ENCODE peak calls at places on chromosomes 11 and 22, in four cellular contexts. S is stimulated activated CD4-positive, alpha-beta T cell treated with anti-CD3 and anti-CD28 coated beads, Interleukin-4, amount 100 ng/mL, for 1 hour; V is OCI-LY7; J is foreskin melanocyte. R is an unnamed sample.

GRCh38 chr11:58318532-58318931 is 40.3 kb downstream of the OR5B17 start:
- DNase-seq in S (no peak), J (no peak), V (no peak), R (no peak)

GRCh38 chr22:29951675-29952413 is 68.9 kb downstream of the MTMR3 start:
- DNase-seq in J (no peak), S (no peak), V (no peak), R (no peak)

GRCh38 chr11:11155962-11156815 is 196.9 kb downstream of the CSNK2A3 start:
- DNase-seq in S (peak), V (peak), J (no peak), R (no peak)

GRCh38 chr11:15307600-15307999 is 192.9 kb downstream of the INSC start:
- DNase-seq in J (no peak), S (no peak), V (no peak), R (no peak)

GRCh38 chr11:1548221-1549070 is 23.6 kb downstream of the DUSP8 start:
- DNase-seq in S (no peak), V (no peak), J (peak), R (no peak)

GRCh38 chr11:117022526-117022925 is 75.7 kb downstream of the SIK3 start:
- DNase-seq in J (no peak), S (no peak), V (no peak), R (no peak)

GRCh38 chr22:12697441-12697840 is 2830.6 kb upstream of the OR11H1 start:
- DNase-seq in S (no peak), V (no peak), J (no peak), R (no peak)

GRCh38 chr11:19453893-19454292 is 213.1 kb upstream of the E2F8 start:
- DNase-seq in J (no peak), S (no peak), V (no peak), R (no peak)

GRCh38 chr22:19464546-19464945 is 14.4 kb downstream of the UFD1 start:
- DNase-seq in V (no peak), S (no peak), J (no peak), R (no peak)

GRCh38 chr11:122138759-122139594 is 23.0 kb upstream of the BLID start:
- DNase-seq in J (no peak), V (no peak), S (no peak), R (no peak)

GRCh38 chr11:116454020-116454645 is 318.7 kb downstream of the BUD13 start:
- DNase-seq in S (no peak), J (peak), V (peak), R (no peak)

GRCh38 chr11:17642980-17643379 is 76.4 kb upstream of the MYOD1 start:
- DNase-seq in S (no peak), V (no peak), J (no peak), R (no peak)

GRCh38 chr11:43578346-43579170 is 102.0 kb upstream of the HSD17B12 start:
- DNase-seq in J (no peak), V (no peak), S (no peak), R (peak)

GRCh38 chr11:86983071-86983488 is 27.9 kb upstream of the FZD4 start:
- DNase-seq in V (no peak), S (no peak), J (no peak), R (no peak)

GRCh38 chr11:19441752-19442553 is 201.2 kb upstream of the E2F8 start:
- DNase-seq in S (peak), V (peak), J (no peak), R (no peak)

GRCh38 chr11:86952933-86953637 is 2.1 kb downstream of the FZD4 start:
- DNase-seq in J (no peak), V (no peak), S (no peak), R (no peak)

GRCh38 chr11:69940246-69940610 is 121.0 kb upstream of the FGF3 start:
- DNase-seq in V (no peak), J (no peak), S (no peak), R (no peak)

GRCh38 chr22:50584106-50585096 is 1.8 kb upstream of the CHKB start:
- DNase-seq in J (no peak), S (no peak), V (no peak), R (no peak)

GRCh38 chr11:111322534-111322933 is 24.2 kb downstream of the POU2AF3 start:
- DNase-seq in V (no peak), S (no peak), J (no peak), R (no peak)

GRCh38 chr11:74147199-74147929 is 23.4 kb downstream of the C2CD3 start:
- DNase-seq in S (no peak), V (no peak), J (no peak), R (no peak)

GRCh38 chr11:126403039-126403438 is 47.6 kb downstream of the ST3GAL4 start:
- DNase-seq in S (no peak), V (no peak), J (peak), R (no peak)

GRCh38 chr11:61851128-61851899 is 23.2 kb downstream of the FADS2 start:
- DNase-seq in S (no peak), J (no peak), V (no peak), R (no peak)

GRCh38 chr11:11981840-11982239 is 26.6 kb downstream of the DKK3 start:
- DNase-seq in J (no peak), S (no peak), V (no peak), R (no peak)

GRCh38 chr11:46672381-46672839 is 28.0 kb downstream of the ARHGAP1 start:
- DNase-seq in S (no peak), V (no peak), J (no peak), R (no peak)

GRCh38 chr11:9004310-9004945 is 627 bp upstream of the NRIP3 start:
- DNase-seq in J (no peak), V (no peak), S (peak), R (no peak)

R was measured in osteocyte.